ENCODE peak calls at places on chromosomes 1 and 21, in five cellular contexts. Y, J, V, W and O are unnamed samples.
A peak's percentile ranks its signal among the peaks of the same experiment; 100 is the strongest.

GRCh38 chr1:2204384-2205190 is 10.0 kb upstream of the FAAP20 start:
- DNase-seq in J (peak; percentile 72), V (no peak), Y (peak; percentile 97), W (peak; percentile 44), O (no peak)

GRCh38 chr1:177448652-177449351 is 278.0 kb downstream of the BRINP2 start:
- DNase-seq in W (no peak), J (no peak), V (no peak), Y (no peak), O (no peak)

GRCh38 chr1:222045816-222046215 is 303.9 kb upstream of the DUSP10 start:
- DNase-seq in V (no peak), W (no peak), J (no peak), Y (no peak), O (no peak)

GRCh38 chr1:57615956-57616355 is 192.1 kb upstream of the DAB1 start:
- DNase-seq in W (no peak), J (no peak), Y (no peak), V (no peak), O (no peak)

GRCh38 chr1:159867322-159868064 is 5.0 kb upstream of the VSIG8 start:
- DNase-seq in Y (no peak), W (peak; percentile 73), J (no peak), V (no peak), O (peak; percentile 92)

GRCh38 chr1:204199579-204199978 is 3.3 kb upstream of the KISS1 start:
- DNase-seq in V (no peak), W (no peak), J (no peak), Y (no peak), O (no peak)

GRCh38 chr1:28247603-28248272 is 11.6 kb upstream of the SESN2 start:
- DNase-seq in Y (no peak), W (no peak), V (no peak), J (no peak), O (no peak)

GRCh38 chr1:78472251-78472620 is 18.5 kb upstream of the PTGFR start:
- DNase-seq in J (no peak), V (no peak), Y (no peak), W (no peak), O (no peak)

GRCh38 chr1:3064901-3065300 is 4.1 kb upstream of the PRDM16 start:
- DNase-seq in J (no peak), V (no peak), Y (no peak), W (no peak), O (no peak)

GRCh38 chr1:178434360-178434759 is 62.4 kb downstream of the CLEC20A start:
- DNase-seq in W (no peak), Y (no peak), V (no peak), J (no peak), O (no peak)

GRCh38 chr1:150808851-150809250 is 791 bp upstream of the CTSK start:
- DNase-seq in Y (no peak), W (no peak), V (no peak), J (no peak), O (no peak)

GRCh38 chr21:25827513-25827912 is 92.7 kb downstream of the GABPA start:
- DNase-seq in J (no peak), Y (no peak), V (no peak), W (no peak), O (no peak)

GRCh38 chr1:185483647-185484450 is 166.8 kb upstream of the IVNS1ABP start:
- DNase-seq in W (peak; percentile 68), J (no peak), Y (no peak), V (no peak), O (peak; percentile 85)

GRCh38 chr1:43900386-43900785 is 33.2 kb upstream of the ARTN start:
- DNase-seq in W (no peak), Y (no peak), J (no peak), V (no peak), O (no peak)

GRCh38 chr1:112849425-112849966 is 106.5 kb downstream of the SLC16A1 start:
- DNase-seq in Y (peak; percentile 21), J (no peak), V (no peak), W (no peak), O (no peak)

GRCh38 chr1:211339631-211340041 is 13.0 kb downstream of the TRAF5 start:
- DNase-seq in V (no peak), J (no peak), Y (no peak), W (no peak), O (no peak)

GRCh38 chr1:110425196-110425595 is 17.7 kb upstream of the LAMTOR5 start:
- DNase-seq in Y (no peak), V (no peak), J (no peak), W (no peak), O (no peak)

GRCh38 chr1:174676856-174677255 is 229.1 kb downstream of the GPR52 start:
- DNase-seq in W (no peak), V (no peak), J (no peak), Y (no peak), O (no peak)

GRCh38 chr1:6603424-6603850 is 768 bp upstream of the KLHL21 start:
- DNase-seq in Y (no peak), W (no peak), V (no peak), J (peak; percentile 57), O (no peak)

GRCh38 chr1:151106891-151107290 is 36.3 kb downstream of the GABPB2 start:
- DNase-seq in J (no peak), Y (no peak), W (no peak), V (no peak), O (no peak)

GRCh38 chr1:32623775-32624174 is 26.6 kb downstream of the ZBTB8OS start:
- DNase-seq in W (no peak), Y (no peak), V (no peak), J (peak; percentile 35), O (no peak)

GRCh38 chr1:197773856-197774255 is 1.4 kb downstream of the DENND1B start:
- DNase-seq in J (no peak), V (no peak), W (no peak), Y (no peak), O (no peak)

GRCh38 chr1:80919426-80919825 is 881.3 kb upstream of the ADGRL2 start:
- DNase-seq in Y (no peak), V (no peak), J (no peak), W (no peak), O (no peak)